ENCODE peak calls at places on chromosomes 2 and 18, in seven cellular contexts. I is EH; S is progenitor cell of endocrine pancreas; W is activated T-helper 1 cell treated with anti-CD3 and anti-CD28 coated beads, Interleukin-2, amount 50 U/mL, for 16 hours; Q is nephron progenitor cell; R is heart left ventricle; H is dorsolateral prefrontal cortex. F is an unnamed sample.

GRCh38 chr2:109736177-109736827 is 57.8 kb upstream of the RGPD5 start:
- DNase-seq in I (peak; percentile 75), S (peak; percentile 34), W (no peak), Q (peak; percentile 43), R (peak; percentile 43), H (no peak), F (peak; percentile 83)

GRCh38 chr2:217444932-217445331 is 557.9 kb downstream of the TNS1 start:
- DNase-seq in I (no peak), S (no peak), W (no peak), Q (no peak), R (no peak), H (no peak), F (no peak)

GRCh38 chr2:171225302-171225980 is 64.7 kb upstream of the TLK1 start:
- DNase-seq in I (peak; percentile 94), S (no peak), W (no peak), Q (no peak), R (no peak), H (no peak), F (peak; percentile 75)

GRCh38 chr2:142865924-142866323 is 11.5 kb upstream of the KYNU start:
- DNase-seq in I (no peak), S (no peak), W (no peak), Q (no peak), R (no peak), H (no peak), F (no peak)

GRCh38 chr2:175009917-175010621 is 4.9 kb upstream of the CHN1 start:
- DNase-seq in I (no peak), S (no peak), W (no peak), Q (no peak), R (no peak), H (no peak), F (no peak)

GRCh38 chr2:160417745-160418397 is 75.7 kb downstream of the RBMS1 start:
- DNase-seq in I (peak; percentile 95), S (no peak), W (no peak), Q (no peak), R (no peak), H (no peak), F (peak; percentile 74)

GRCh38 chr18:79345366-79345765 is 50.4 kb upstream of the NFATC1 start:
- DNase-seq in I (no peak), S (no peak), W (no peak), Q (no peak), R (no peak), H (no peak), F (no peak)

GRCh38 chr2:74003494-74004211 is 18.9 kb downstream of the TET3 start:
- DNase-seq in I (peak; percentile 90), S (no peak), W (no peak), Q (no peak), R (peak; percentile 44), H (no peak), F (peak; percentile 82)

GRCh38 chr2:241734467-241735208 is at the start of gene D2HGDH:
- DNase-seq in I (peak; percentile 88), S (peak; percentile 88), W (peak; percentile 89), Q (peak; percentile 98), R (peak; percentile 94), H (peak; percentile 91), F (peak; percentile 97)

GRCh38 chr18:57208056-57208455 is 61.2 kb downstream of the BOD1L2 start:
- DNase-seq in I (no peak), S (no peak), W (no peak), Q (no peak), R (no peak), H (no peak), F (no peak)

GRCh38 chr2:197932374-197932773 is 128.0 kb downstream of the PLCL1 start:
- DNase-seq in I (no peak), S (no peak), W (no peak), Q (no peak), R (no peak), H (no peak), F (no peak)

GRCh38 chr2:49113046-49113445 is 41.3 kb downstream of the FSHR start:
- DNase-seq in I (no peak), S (no peak), W (no peak), Q (no peak), R (no peak), H (no peak), F (no peak)

GRCh38 chr2:171553858-171554257 is 31.6 kb downstream of the CYBRD1 start:
- DNase-seq in I (no peak), S (no peak), W (no peak), Q (no peak), R (no peak), H (no peak), F (no peak)

GRCh38 chr2:233988581-233988980 is 61.9 kb upstream of the SPP2 start:
- DNase-seq in I (no peak), S (no peak), W (no peak), Q (no peak), R (no peak), H (no peak), F (no peak)

GRCh38 chr18:9751371-9752031 is 43.4 kb downstream of the RAB31 start:
- DNase-seq in I (no peak), S (no peak), W (no peak), Q (no peak), R (no peak), H (no peak), F (no peak)

GRCh38 chr2:10919776-10920606 is 8.3 kb downstream of the KCNF1 start:
- DNase-seq in I (no peak), S (no peak), W (no peak), Q (no peak), R (no peak), H (no peak), F (no peak)

F was measured in adipocyte.